ENCODE peak calls at places on chromosomes 3 and 15, in six cellular contexts. Z is IMR-90, D is mesenchymal stem cell, O is H1, G is neuronal stem cell, H is mesendoderm. R is an unnamed sample.

GRCh38 chr3:50358927-50359759 is at the start of gene TMEM115:
- DNase-seq in G (peak; percentile 96), O (peak; percentile 98), Z (peak; percentile 99), D (peak; percentile 99), H (peak; percentile 99), R (peak; percentile 99)

GRCh38 chr3:187719628-187720336 is 17.4 kb upstream of the RTP2 start:
- DNase-seq in G (no peak), D (no peak), H (no peak), Z (no peak), O (no peak), R (no peak)

GRCh38 chr15:63015618-63016017 is 26.9 kb upstream of the TPM1 start:
- DNase-seq in D (peak; percentile 76), Z (peak; percentile 80), O (no peak), H (no peak), G (no peak), R (no peak)

GRCh38 chr15:89321521-89322410 is 12.9 kb downstream of the POLG start:
- DNase-seq in D (no peak), O (no peak), Z (no peak), H (no peak), G (no peak), R (no peak)

GRCh38 chr3:122927726-122928125 is 99.8 kb downstream of the SEMA5B start:
- DNase-seq in Z (no peak), G (no peak), D (no peak), H (no peak), O (no peak), R (no peak)

GRCh38 chr15:28167042-28167441 is 67.9 kb upstream of the OCA2 start:
- DNase-seq in H (peak; percentile 49), D (no peak), O (no peak), G (no peak), Z (peak; percentile 5), R (no peak)

GRCh38 chr15:93835378-93835777 is 396.0 kb upstream of the MCTP2 start:
- DNase-seq in Z (no peak), G (no peak), O (no peak), D (no peak), H (no peak), R (no peak)

GRCh38 chr15:47872208-47872607 is 154.9 kb downstream of the SEMA6D start:
- DNase-seq in D (peak; percentile 38), Z (no peak), O (no peak), G (no peak), H (no peak), R (no peak)

GRCh38 chr3:37096972-37097371 is 77.4 kb downstream of the LRRFIP2 start:
- DNase-seq in D (peak; percentile 33), Z (no peak), G (no peak), O (no peak), H (no peak), R (no peak)
- H3K27ac ChIP-seq in D (no peak overlapping the region), Z (peak overlapping the region; percentile 46), G (no peak overlapping the region), O (no peak overlapping the region), H (no peak overlapping the region), R (no peak overlapping the region)

GRCh38 chr3:16881896-16882645 is 2.7 kb upstream of the PLCL2 start:
- DNase-seq in H (no peak), D (no peak), Z (no peak), O (no peak), G (no peak), R (no peak)
- H2BK15ac ChIP-seq in H (no peak overlapping the region), D (no peak overlapping the region), Z (no peak overlapping the region), O (no peak overlapping the region), G (no peak overlapping the region), R (no peak overlapping the region)

GRCh38 chr3:80556728-80557127 is 788.9 kb upstream of the ROBO1 start:
- DNase-seq in O (no peak), Z (no peak), D (no peak), H (no peak), G (no peak), R (no peak)
- H2BK120ac ChIP-seq in O (no peak overlapping the region), Z (no peak overlapping the region), D (no peak overlapping the region), H (no peak overlapping the region), G (no peak overlapping the region), R (no peak overlapping the region)

GRCh38 chr3:124540550-124541201 is 189.6 kb upstream of the UMPS start:
- DNase-seq in G (no peak), H (no peak), O (no peak), D (no peak), Z (no peak), R (no peak)

GRCh38 chr3:124529826-124530571 is 200.3 kb upstream of the UMPS start:
- DNase-seq in O (no peak), D (no peak), G (no peak), H (peak; percentile 67), Z (no peak), R (no peak)

GRCh38 chr3:124530916-124531315 is 199.3 kb upstream of the UMPS start:
- DNase-seq in G (no peak), Z (no peak), D (no peak), O (no peak), H (no peak), R (no peak)

GRCh38 chr3:124532071-124532470 is 198.2 kb upstream of the UMPS start:
- DNase-seq in H (no peak), D (no peak), Z (peak; percentile 21), G (no peak), O (no peak), R (no peak)

DNA sequence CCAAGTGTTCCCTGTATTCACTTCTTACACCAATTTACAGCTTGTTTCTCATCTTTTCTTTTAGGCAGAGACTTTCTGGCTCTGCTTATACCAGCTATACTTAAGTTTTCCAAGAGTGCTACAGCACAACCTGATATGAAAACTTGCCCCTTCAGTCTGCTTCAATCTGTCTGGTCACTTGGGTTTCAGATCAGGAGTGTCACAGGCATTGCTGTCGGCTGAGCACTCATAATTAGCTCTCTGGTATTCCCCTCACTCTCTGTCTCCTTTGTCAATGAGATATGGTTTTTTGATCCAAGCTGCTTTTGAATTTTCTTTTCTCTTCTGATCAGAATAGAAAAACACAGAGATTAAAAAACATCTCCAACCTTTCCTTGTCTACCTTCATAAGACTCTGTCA is 194.9 kb upstream of the UMPS start:
- DNase-seq in Z (no peak), G (no peak), H (no peak), O (no peak), D (no peak), R (no peak)
- H3K27ac ChIP-seq in Z (no peak overlapping the region), G (no peak overlapping the region), H (no peak overlapping the region), O (no peak overlapping the region), D (no peak overlapping the region), R (no peak overlapping the region)

R was measured in H9.